ENCODE peak calls at places on chromosomes 12 and 14, in ten cellular contexts. E is gastrocnemius medialis, X is adrenal gland, Y is esophagus squamous epithelium, J is body of pancreas, H is right lobe of liver, A is uterus, I is K562, S is Peyer's patch, W is tibial nerve. R is an unnamed sample.
A peak's percentile ranks its signal among the peaks of the same experiment; 100 is the strongest.

GRCh38 chr12:43283206-43283605 is 268.8 kb downstream of the ADAMTS20 start:
- DNase-seq in E (no peak), X (no peak), Y (no peak), J (no peak), H (no peak), A (no peak), I (no peak), S (no peak), W (no peak), R (no peak)

GRCh38 chr14:61480704-61481285 is 159.4 kb downstream of the PRKCH start:
- DNase-seq in E (no peak), X (no peak), Y (no peak), J (peak; percentile 23), H (no peak), A (no peak), I (no peak), S (no peak), W (no peak), R (no peak)

GRCh38 chr12:109744991-109745942 is 31.6 kb downstream of the FAM222A start:
- DNase-seq in E (no peak), X (peak; percentile 53), Y (no peak), J (peak; percentile 75), H (peak; percentile 36), A (peak; percentile 3), I (no peak), S (peak; percentile 34), W (no peak), R (peak; percentile 47)

GRCh38 chr12:66188584-66189475 is at the start of gene IRAK3:
- DNase-seq in E (peak; percentile 80), X (peak; percentile 93), Y (peak; percentile 13), J (peak; percentile 66), H (peak; percentile 80), A (peak; percentile 80), I (no peak), S (peak; percentile 79), W (peak; percentile 78), R (peak; percentile 86)

GRCh38 chr14:87934185-87934584 is 58.8 kb downstream of the GALC start:
- DNase-seq in E (no peak), X (no peak), Y (no peak), J (no peak), H (no peak), A (no peak), I (no peak), S (no peak), W (no peak), R (no peak)

GRCh38 chr12:120064054-120064940 is 52.3 kb downstream of the RAB35 start:
- DNase-seq in E (no peak), X (no peak), Y (no peak), J (no peak), H (no peak), A (no peak), I (no peak), S (no peak), W (no peak), R (no peak)

GRCh38 chr12:80162177-80162576 is 62.8 kb downstream of the OTOGL start:
- DNase-seq in E (no peak), X (no peak), Y (no peak), J (no peak), H (no peak), A (no peak), I (no peak), S (no peak), W (no peak), R (no peak)

GRCh38 chr12:112126916-112127315 is 1.6 kb downstream of the TRAFD1 start:
- DNase-seq in E (no peak), X (no peak), Y (no peak), J (no peak), H (no peak), A (no peak), I (no peak), S (no peak), W (no peak), R (no peak)

GRCh38 chr12:132064641-132065040 is 79.5 kb downstream of the DDX51 start:
- DNase-seq in E (no peak), X (no peak), Y (no peak), J (no peak), H (no peak), A (no peak), I (no peak), S (no peak), W (no peak), R (no peak)

GRCh38 chr12:132066749-132067148 is 77.4 kb downstream of the DDX51 start:
- DNase-seq in E (no peak), X (no peak), Y (no peak), J (no peak), H (no peak), A (no peak), I (no peak), S (no peak), W (no peak), R (no peak)

GRCh38 chr12:132065609-132066344 is 78.3 kb downstream of the DDX51 start:
- DNase-seq in E (no peak), X (no peak), Y (no peak), J (no peak), H (no peak), A (no peak), I (no peak), S (no peak), W (no peak), R (no peak)

GRCh38 chr12:132066345-132066685 is 77.8 kb downstream of the DDX51 start:
- DNase-seq in E (no peak), X (no peak), Y (no peak), J (no peak), H (no peak), A (no peak), I (no peak), S (no peak), W (no peak), R (no peak)

DNA sequence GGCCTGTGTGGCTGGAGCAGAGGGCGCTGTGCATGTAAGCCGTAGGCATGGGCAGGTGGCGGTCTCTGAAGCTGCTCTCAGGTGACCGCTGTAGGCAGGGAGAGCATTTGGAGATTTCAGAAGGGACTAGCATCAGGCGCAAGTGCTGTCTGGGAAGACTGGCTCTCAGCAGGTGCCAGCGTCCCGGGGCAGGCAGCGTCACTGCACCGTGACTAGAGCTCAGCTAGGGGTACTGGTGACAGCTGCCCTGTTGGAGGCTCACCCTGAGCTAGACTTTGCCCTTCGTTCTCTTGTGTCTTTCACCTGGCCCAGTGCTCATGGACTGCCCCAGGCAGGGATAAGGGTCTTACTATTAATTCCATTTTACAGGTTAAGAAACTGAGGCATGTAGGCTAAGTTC is 78.9 kb downstream of the DDX51 start:
- DNase-seq in E (no peak), X (no peak), Y (no peak), J (no peak), H (no peak), A (no peak), I (no peak), S (no peak), W (no peak), R (no peak)
- H3K36me3 ChIP-seq in E (no peaks in the 10 kb centered on the region), X (no peaks in the 10 kb centered on the region), Y (peaks cover 25% of the 10 kb centered on the region), J (peaks cover 4% of the 10 kb centered on the region), H (peaks cover 8% of the 10 kb centered on the region), A (no peaks in the 10 kb centered on the region), I (peaks cover 93% of the 10 kb centered on the region), S (no peaks in the 10 kb centered on the region), W (peaks cover 11% of the 10 kb centered on the region), R (peaks cover 98% of the 10 kb centered on the region)

DNA sequence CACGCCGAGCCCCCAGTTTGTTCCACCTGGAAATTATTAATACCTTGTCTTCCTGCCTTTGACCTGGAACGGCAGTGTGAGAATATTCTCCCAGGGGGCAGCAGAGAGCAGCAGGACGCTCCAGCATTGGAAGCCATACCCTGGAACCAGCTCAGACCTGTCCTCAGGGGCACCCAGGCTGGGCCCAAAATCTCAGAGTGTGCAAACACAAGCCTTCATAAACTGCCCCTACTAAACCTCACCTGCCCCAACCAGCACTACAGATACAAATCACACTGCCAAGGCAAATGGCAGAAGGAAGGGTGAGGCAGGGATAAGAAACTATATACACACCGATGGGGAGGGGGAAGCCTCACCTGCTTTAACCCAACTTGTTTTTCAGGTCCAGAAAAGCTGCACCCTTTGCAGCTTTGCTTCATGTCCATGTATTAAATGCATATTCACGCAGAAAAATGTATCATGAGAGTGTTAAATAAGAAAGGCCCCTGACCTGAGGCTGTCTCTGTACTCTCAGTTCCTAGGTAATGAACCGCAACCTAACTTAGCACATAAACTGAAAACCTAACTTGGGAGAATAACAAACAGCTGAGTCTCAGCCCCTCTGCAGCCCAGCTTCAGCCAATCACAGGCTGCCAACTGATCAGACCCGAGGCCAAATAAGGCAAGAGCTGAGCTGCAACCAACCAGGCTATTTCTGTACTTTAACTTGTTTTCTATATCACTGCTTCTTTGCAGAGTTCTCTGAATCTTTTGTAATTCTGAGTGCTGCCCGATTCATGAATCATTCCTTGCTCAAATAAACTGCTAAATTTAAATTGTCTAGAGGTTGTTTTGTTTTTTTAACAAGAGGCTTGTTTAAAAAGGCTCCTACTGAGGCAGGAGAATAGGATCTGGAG is 130.1 kb downstream of the SPTSSA start:
- DNase-seq in E (peak; percentile 42), X (peak; percentile 85), Y (no peak), J (peak; percentile 78), H (peak; percentile 77), A (peak; percentile 40), I (peak; percentile 73), S (peak; percentile 78), W (peak; percentile 41), R (peak; percentile 72)
- TF ChIP-seq POLR2A in E (no peak), X (no peak), Y (no peak), J (no peak), H (no peak), A (no peak), I (no peak), S (no peak), W (no peak), R (no peak)

GRCh38 chr14:105863296-105864108 is 337.1 kb downstream of the TMEM121 start:
- DNase-seq in E (peak; percentile 4), X (no peak), Y (no peak), J (no peak), H (peak; percentile 35), A (peak; percentile 5), I (no peak), S (peak; percentile 29), W (peak; percentile 8), R (peak; percentile 21)

GRCh38 chr14:105865904-105866840 is 339.8 kb downstream of the TMEM121 start:
- DNase-seq in E (peak; percentile 11), X (peak; percentile 33), Y (no peak), J (peak; percentile 2), H (peak; percentile 41), A (peak; percentile 5), I (no peak), S (peak; percentile 33), W (peak; percentile 7), R (peak; percentile 23)

GRCh38 chr14:105865266-105865903 is 339.0 kb downstream of the TMEM121 start:
- DNase-seq in E (peak; percentile 4), X (peak; percentile 36), Y (no peak), J (peak; percentile 3), H (peak; percentile 28), A (no peak), I (no peak), S (no peak), W (peak; percentile 4), R (peak; percentile 20)

GRCh38 chr14:105864116-105864515 is 337.7 kb downstream of the TMEM121 start:
- DNase-seq in E (no peak), X (no peak), Y (no peak), J (no peak), H (no peak), A (peak; percentile 2), I (no peak), S (no peak), W (peak; percentile 4), R (no peak)

GRCh38 chr14:105864651-105865265 is 338.4 kb downstream of the TMEM121 start:
- DNase-seq in E (peak; percentile 8), X (peak; percentile 34), Y (no peak), J (peak; percentile 2), H (peak; percentile 36), A (peak; percentile 7), I (no peak), S (peak; percentile 44), W (peak; percentile 8), R (peak; percentile 23)
- H3K9me3 ChIP-seq in E (no peaks in the 10 kb centered on the region), X (no peaks in the 10 kb centered on the region), Y (no peaks in the 10 kb centered on the region), J (no peaks in the 10 kb centered on the region), H (no peaks in the 10 kb centered on the region), A (no peaks in the 10 kb centered on the region), I (no peaks in the 10 kb centered on the region), S (no peaks in the 10 kb centered on the region), W (no peaks in the 10 kb centered on the region), R (no peaks in the 10 kb centered on the region)

GRCh38 chr14:59500732-59501131 is 16.4 kb downstream of the JKAMP start:
- DNase-seq in E (no peak), X (no peak), Y (no peak), J (no peak), H (no peak), A (no peak), I (no peak), S (no peak), W (no peak), R (no peak)
- H3K36me3 ChIP-seq in E (no peaks in the 10 kb centered on the region), X (no peaks in the 10 kb centered on the region), Y (no peaks in the 10 kb centered on the region), J (no peaks in the 10 kb centered on the region), H (peaks cover 2% of the 10 kb centered on the region), A (peaks cover 4% of the 10 kb centered on the region), I (peaks cover 56% of the 10 kb centered on the region), S (no peaks in the 10 kb centered on the region), W (peaks cover 9% of the 10 kb centered on the region), R (peaks cover 42% of the 10 kb centered on the region)

R was measured in stomach.